ENCODE peak calls at places on chromosomes 7 and 10, in eight cellular contexts. V is spleen; D is pancreas; T is mesenchymal stem cell; H is H7; F is CD4-positive, CD25-positive, alpha-beta regulatory T cell; Y is prostate gland; J is IMR-90. A is an unnamed sample. For H3K27me3, the result is how much of the 10 kb centered on the place peaks cover.

GRCh38 chr7:55593515-55594318 is 21.4 kb upstream of the VOPP1 start:
- DNase-seq in F (peak), D (peak), Y (no peak), T (peak), J (peak), H (peak), V (peak), A (peak)

GRCh38 chr7:135708041-135708440 is 19.9 kb downstream of the SLC13A4 start:
- DNase-seq in H (peak), F (no peak), J (no peak), D (no peak), V (no peak), Y (no peak), T (no peak), A (no peak)

GRCh38 chr7:100685049-100685605 is 8.9 kb downstream of the GIGYF1 start:
- DNase-seq in T (no peak), D (no peak), J (no peak), Y (no peak), H (peak), V (no peak), F (no peak), A (no peak)

GRCh38 chr10:74892874-74893273 is 66.5 kb downstream of the KAT6B start:
- DNase-seq in Y (no peak), J (no peak), H (no peak), T (no peak), V (no peak), F (no peak), D (no peak), A (no peak)

GRCh38 chr7:75639893-75640600 is 98.7 kb downstream of the HIP1 start:
- DNase-seq in D (no peak), Y (no peak), F (no peak), T (no peak), J (no peak), V (no peak), H (no peak), A (no peak)

GRCh38 chr7:127667017-127667670 is 15.2 kb downstream of the SND1 start:
- DNase-seq in D (no peak), J (peak), F (no peak), H (no peak), Y (no peak), V (no peak), T (peak), A (no peak)

GRCh38 chr7:142914121-142914520 is 19.4 kb downstream of the TRPV5 start:
- DNase-seq in H (no peak), J (no peak), D (no peak), Y (peak), F (no peak), V (no peak), T (no peak), A (no peak)

GRCh38 chr10:77328272-77328816 is 309.3 kb downstream of the KCNMA1 start:
- DNase-seq in H (peak), D (no peak), V (no peak), Y (no peak), T (peak), J (peak), F (no peak), A (no peak)

GRCh38 chr10:94358480-94358879 is 4.3 kb downstream of the NOC3L start:
- DNase-seq in H (no peak), J (peak), D (no peak), F (no peak), V (no peak), Y (no peak), T (peak), A (no peak)

GRCh38 chr10:68897336-68897741 is 3.8 kb upstream of the DDX50 start:
- DNase-seq in T (peak), H (peak), Y (peak), D (no peak), J (peak), F (peak), V (no peak), A (no peak)

GRCh38 chr7:2326960-2327359 is 12.7 kb upstream of the SNX8 start:
- DNase-seq in T (no peak), V (no peak), F (no peak), J (no peak), H (no peak), D (no peak), Y (no peak), A (no peak)

GRCh38 chr7:12210179-12211053 is 678 bp upstream of the TMEM106B start:
- DNase-seq in H (peak), D (peak), T (no peak), F (no peak), J (peak), Y (peak), V (peak), A (no peak)

GRCh38 chr7:149436358-149436757 is 24.5 kb downstream of the ZNF777 start:
- DNase-seq in J (no peak), H (no peak), F (no peak), D (no peak), T (no peak), Y (no peak), V (no peak), A (no peak)

GRCh38 chr7:43658718-43659548 is 70.4 kb downstream of the COA1 start:
- DNase-seq in Y (no peak), V (no peak), F (no peak), J (peak), T (peak), H (no peak), D (no peak), A (no peak)

GRCh38 chr7:142562688-142563087 is 186.6 kb upstream of the PRSS1 start:
- DNase-seq in T (no peak), F (no peak), J (no peak), V (no peak), Y (no peak), D (no peak), H (no peak), A (no peak)

GRCh38 chr7:90951986-90952648 is 312.1 kb upstream of the FZD1 start:
- DNase-seq in D (no peak), T (no peak), J (no peak), Y (no peak), H (no peak), F (no peak), V (no peak), A (no peak)

GRCh38 chr7:28755255-28755654 is 202.9 kb downstream of the TRIL start:
- DNase-seq in J (peak), H (no peak), T (no peak), D (no peak), Y (no peak), F (no peak), V (no peak), A (no peak)

GRCh38 chr7:41501016-41501415 is 201.9 kb downstream of the INHBA start:
- DNase-seq in V (no peak), D (no peak), T (peak), Y (no peak), H (no peak), J (no peak), F (no peak), A (no peak)

GRCh38 chr7:19920200-19920599 is 146.8 kb upstream of the TMEM196 start:
- DNase-seq in D (no peak), T (peak), V (no peak), Y (no peak), H (no peak), J (peak), F (no peak), A (no peak)

GRCh38 chr7:23941551-23941950 is 231.5 kb downstream of the STK31 start:
- DNase-seq in Y (no peak), D (no peak), T (peak), F (no peak), J (no peak), H (no peak), V (no peak), A (no peak)

GRCh38 chr7:26159243-26159642 is 7.2 kb downstream of the NFE2L3 start:
- DNase-seq in J (no peak), Y (no peak), V (no peak), D (no peak), H (no peak), F (no peak), T (no peak), A (no peak)

GRCh38 chr10:76071638-76072317 is 640.4 kb downstream of the LRMDA start:
- DNase-seq in T (peak), D (no peak), V (no peak), Y (no peak), J (no peak), F (no peak), H (no peak), A (no peak)

GRCh38 chr7:35036361-35037171 is 719 bp downstream of the DPY19L1 start:
- DNase-seq in Y (peak), T (peak), H (peak), F (peak), D (peak), J (peak), V (peak), A (peak)

GRCh38 chr10:46552526-46553237 is 3.8 kb downstream of the GPRIN2 start:
- DNase-seq in Y (peak), V (peak), J (no peak), H (no peak), D (peak), F (no peak), T (no peak), A (no peak)
- H3K27me3 ChIP-seq in Y (under half), V (under half), J (under half), H (under half), D (under half), F (under half), T (half or more), A (under half)

GRCh38 chr10:2866569-2866968 is 200.8 kb upstream of the PFKP start:
- DNase-seq in H (peak), T (no peak), F (no peak), J (no peak), D (no peak), V (no peak), Y (no peak), A (no peak)

GRCh38 chr10:2867788-2868299 is 199.5 kb upstream of the PFKP start:
- DNase-seq in V (no peak), H (no peak), Y (no peak), D (no peak), T (no peak), F (no peak), J (no peak), A (no peak)

GRCh38 chr10:2871673-2872219 is 195.6 kb upstream of the PFKP start:
- DNase-seq in D (no peak), Y (no peak), H (no peak), J (no peak), V (no peak), F (no peak), T (no peak), A (no peak)

GRCh38 chr10:2873769-2874168 is 193.6 kb upstream of the PFKP start:
- DNase-seq in T (no peak), Y (no peak), H (no peak), F (no peak), D (no peak), J (no peak), V (no peak), A (no peak)

GRCh38 chr10:2870654-2871053 is 196.7 kb upstream of the PFKP start:
- DNase-seq in J (no peak), Y (no peak), H (no peak), V (no peak), F (no peak), D (no peak), T (no peak), A (no peak)
- H3K27me3 ChIP-seq in J (under half), Y (under half), H (under half), V (under half), F (under half), D (under half), T (under half), A (under half)

GRCh38 chr10:116810895-116811294 is 38.4 kb upstream of the ENO4 start:
- DNase-seq in D (no peak), F (no peak), H (no peak), Y (no peak), T (no peak), V (no peak), J (no peak), A (no peak)
- H3K27me3 ChIP-seq in D (under half), F (under half), H (under half), Y (under half), T (half or more), V (under half), J (under half), A (under half)

DNA sequence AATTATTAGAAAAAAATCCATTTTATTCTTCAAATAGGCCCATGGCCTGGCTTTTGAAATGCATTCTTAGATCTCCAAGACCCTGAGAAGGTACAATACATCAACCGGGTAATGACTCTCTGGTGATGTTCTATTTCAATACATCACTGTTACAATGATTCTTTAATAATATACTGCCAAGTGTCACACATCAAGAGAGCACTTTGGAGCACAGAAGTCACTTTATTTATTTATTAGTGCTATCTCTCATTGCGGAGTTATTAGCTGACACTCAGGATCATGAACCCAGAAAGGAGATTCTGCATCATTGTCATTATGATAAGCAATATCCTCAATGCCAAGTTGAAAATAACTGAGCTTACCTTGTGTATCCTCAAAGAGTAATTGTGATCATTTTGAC is 748.5 kb upstream of the MBL2 start:
- DNase-seq in T (no peak), F (no peak), J (no peak), H (no peak), Y (no peak), D (no peak), V (no peak), A (no peak)
- H3K27me3 ChIP-seq in T (under half), F (under half), J (under half), H (under half), Y (under half), D (under half), V (under half), A (under half)